ENCODE peak calls at places on chromosomes 12 and 14, in six cellular contexts. O, N, S, H, X and B are unnamed samples.

GRCh38 chr14:53571990-53572389 is 384.6 kb downstream of the BMP4 start:
- DNase-seq in O (no peak), N (no peak), S (no peak), H (no peak), X (peak; percentile 65), B (no peak)

GRCh38 chr12:67426067-67426466 is 156.9 kb downstream of the CAND1 start:
- DNase-seq in O (peak; percentile 95), N (no peak), S (peak; percentile 97), H (no peak), X (no peak), B (no peak)

GRCh38 chr12:29155079-29155478 is 6.0 kb downstream of the FAR2 start:
- DNase-seq in O (no peak), N (no peak), S (no peak), H (no peak), X (peak; percentile 16), B (no peak)

GRCh38 chr12:40300490-40300889 is 75.7 kb downstream of the LRRK2 start:
- DNase-seq in O (no peak), N (no peak), S (no peak), H (no peak), X (no peak), B (no peak)

GRCh38 chr12:77402726-77403125 is 337.4 kb upstream of the E2F7 start:
- DNase-seq in O (no peak), N (no peak), S (no peak), H (no peak), X (no peak), B (no peak)

GRCh38 chr14:75258079-75258802 is 20.4 kb upstream of the FOS start:
- DNase-seq in O (no peak), N (no peak), S (no peak), H (no peak), X (no peak), B (peak; percentile 89)

GRCh38 chr12:75389061-75389460 is 1.8 kb upstream of the GLIPR1L2 start:
- DNase-seq in O (no peak), N (peak; percentile 3), S (no peak), H (no peak), X (no peak), B (no peak)

GRCh38 chr12:65822732-65823480 is 1.4 kb upstream of the HMGA2 start:
- DNase-seq in O (peak; percentile 86), N (peak; percentile 8), S (no peak), H (no peak), X (peak; percentile 94), B (no peak)

GRCh38 chr12:92624236-92624635 is 78.6 kb upstream of the PLEKHG7 start:
- DNase-seq in O (no peak), N (peak; percentile 34), S (no peak), H (no peak), X (no peak), B (no peak)

GRCh38 chr12:6222009-6222702 is 22.0 kb downstream of the CD9 start:
- DNase-seq in O (no peak), N (no peak), S (no peak), H (no peak), X (peak; percentile 44), B (no peak)

GRCh38 chr14:73286598-73286997 is 49.3 kb downstream of the PAPLN start:
- DNase-seq in O (no peak), N (no peak), S (no peak), H (no peak), X (no peak), B (no peak)